ENCODE peak calls at places on chromosomes 4 and X, in nine cellular contexts. One of them, this sample, is unnamed.

GRCh38 chr4:19030048-19030447 is 1008.5 kb upstream of the LCORL start:
- DNase-seq in nucleus accumbens: no peak
- DNase-seq in HS-5: no peak
- DNase-seq in fibroblast of the aortic adventitia: no peak
- DNase-seq in cardiac fibroblast: no peak
- DNase-seq in aorta: no peak
- DNase-seq in T-cell: no peak
- DNase-seq in left ventricle myocardium superior: no peak
- DNase-seq in HEK293T: no peak
- DNase-seq in this sample: no peak

GRCh38 chrX:71492086-71493065 is 40.5 kb upstream of the OGT start:
- DNase-seq in nucleus accumbens: no peak
- DNase-seq in HS-5: no peak
- DNase-seq in fibroblast of the aortic adventitia: peak
- DNase-seq in cardiac fibroblast: peak
- DNase-seq in aorta: peak
- DNase-seq in T-cell: peak
- DNase-seq in left ventricle myocardium superior: peak
- DNase-seq in HEK293T: no peak
- DNase-seq in this sample: no peak

GRCh38 chrX:139206914-139207313 is 323.6 kb upstream of the F9 start:
- DNase-seq in nucleus accumbens: no peak
- DNase-seq in HS-5: no peak
- DNase-seq in fibroblast of the aortic adventitia: no peak
- DNase-seq in cardiac fibroblast: no peak
- DNase-seq in aorta: no peak
- DNase-seq in T-cell: no peak
- DNase-seq in left ventricle myocardium superior: no peak
- DNase-seq in HEK293T: no peak
- DNase-seq in this sample: no peak

GRCh38 chrX:144717682-144718081 is 529.6 kb upstream of the SPANXN1 start:
- DNase-seq in nucleus accumbens: no peak
- DNase-seq in HS-5: no peak
- DNase-seq in fibroblast of the aortic adventitia: no peak
- DNase-seq in cardiac fibroblast: no peak
- DNase-seq in aorta: no peak
- DNase-seq in T-cell: no peak
- DNase-seq in left ventricle myocardium superior: no peak
- DNase-seq in HEK293T: no peak
- DNase-seq in this sample: no peak

GRCh38 chr4:144343143-144343755 is 202.7 kb upstream of the GYPA start:
- DNase-seq in nucleus accumbens: no peak
- DNase-seq in HS-5: peak
- DNase-seq in fibroblast of the aortic adventitia: peak
- DNase-seq in cardiac fibroblast: no peak
- DNase-seq in aorta: no peak
- DNase-seq in T-cell: no peak
- DNase-seq in left ventricle myocardium superior: no peak
- DNase-seq in HEK293T: no peak
- DNase-seq in this sample: no peak

GRCh38 chrX:31590581-31591113 is 518.8 kb upstream of the FTHL17 start:
- DNase-seq in nucleus accumbens: no peak
- DNase-seq in HS-5: no peak
- DNase-seq in fibroblast of the aortic adventitia: peak
- DNase-seq in cardiac fibroblast: peak
- DNase-seq in aorta: no peak
- DNase-seq in T-cell: no peak
- DNase-seq in left ventricle myocardium superior: no peak
- DNase-seq in HEK293T: no peak
- DNase-seq in this sample: no peak

GRCh38 chr4:114225462-114225861 is 246.0 kb upstream of the ARSJ start:
- DNase-seq in nucleus accumbens: no peak
- DNase-seq in HS-5: no peak
- DNase-seq in fibroblast of the aortic adventitia: no peak
- DNase-seq in cardiac fibroblast: no peak
- DNase-seq in aorta: no peak
- DNase-seq in T-cell: no peak
- DNase-seq in left ventricle myocardium superior: no peak
- DNase-seq in HEK293T: no peak
- DNase-seq in this sample: no peak

GRCh38 chr4:78213218-78213617 is 156.1 kb downstream of the FRAS1 start:
- DNase-seq in nucleus accumbens: no peak
- DNase-seq in HS-5: no peak
- DNase-seq in fibroblast of the aortic adventitia: no peak
- DNase-seq in cardiac fibroblast: no peak
- DNase-seq in aorta: no peak
- DNase-seq in T-cell: no peak
- DNase-seq in left ventricle myocardium superior: no peak
- DNase-seq in HEK293T: no peak
- DNase-seq in this sample: no peak

GRCh38 chr4:88002786-88003185 is 4.6 kb upstream of the PKD2 start:
- DNase-seq in nucleus accumbens: no peak
- DNase-seq in HS-5: no peak
- DNase-seq in fibroblast of the aortic adventitia: no peak
- DNase-seq in cardiac fibroblast: peak
- DNase-seq in aorta: no peak
- DNase-seq in T-cell: no peak
- DNase-seq in left ventricle myocardium superior: no peak
- DNase-seq in HEK293T: no peak
- DNase-seq in this sample: no peak

GRCh38 chr4:23779422-23779821 is 110.4 kb downstream of the PPARGC1A start:
- DNase-seq in nucleus accumbens: no peak
- DNase-seq in HS-5: no peak
- DNase-seq in fibroblast of the aortic adventitia: no peak
- DNase-seq in cardiac fibroblast: no peak
- DNase-seq in aorta: no peak
- DNase-seq in T-cell: no peak
- DNase-seq in left ventricle myocardium superior: no peak
- DNase-seq in HEK293T: no peak
- DNase-seq in this sample: no peak

GRCh38 chr4:76872556-76872955 is 25.4 kb downstream of the SOWAHB start:
- DNase-seq in nucleus accumbens: no peak
- DNase-seq in HS-5: no peak
- DNase-seq in fibroblast of the aortic adventitia: no peak
- DNase-seq in cardiac fibroblast: no peak
- DNase-seq in aorta: no peak
- DNase-seq in T-cell: no peak
- DNase-seq in left ventricle myocardium superior: no peak
- DNase-seq in HEK293T: no peak
- DNase-seq in this sample: no peak

GRCh38 chr4:83219344-83219990 is 65.1 kb downstream of the COQ2 start:
- DNase-seq in nucleus accumbens: no peak
- DNase-seq in HS-5: no peak
- DNase-seq in fibroblast of the aortic adventitia: peak
- DNase-seq in cardiac fibroblast: no peak
- DNase-seq in aorta: no peak
- DNase-seq in T-cell: peak
- DNase-seq in left ventricle myocardium superior: no peak
- DNase-seq in HEK293T: no peak
- DNase-seq in this sample: no peak

GRCh38 chr4:185224597-185224996 is 15.2 kb downstream of the SNX25 start:
- DNase-seq in nucleus accumbens: no peak
- DNase-seq in HS-5: no peak
- DNase-seq in fibroblast of the aortic adventitia: no peak
- DNase-seq in cardiac fibroblast: no peak
- DNase-seq in aorta: no peak
- DNase-seq in T-cell: no peak
- DNase-seq in left ventricle myocardium superior: no peak
- DNase-seq in HEK293T: no peak
- DNase-seq in this sample: no peak

GRCh38 chr4:183950536-183950935 is 45.4 kb downstream of the STOX2 start:
- DNase-seq in nucleus accumbens: no peak
- DNase-seq in HS-5: no peak
- DNase-seq in fibroblast of the aortic adventitia: no peak
- DNase-seq in cardiac fibroblast: no peak
- DNase-seq in aorta: no peak
- DNase-seq in T-cell: no peak
- DNase-seq in left ventricle myocardium superior: no peak
- DNase-seq in HEK293T: no peak
- DNase-seq in this sample: no peak

GRCh38 chr4:86977621-86978184 is 42.9 kb downstream of the AFF1 start:
- DNase-seq in nucleus accumbens: no peak
- DNase-seq in HS-5: no peak
- DNase-seq in fibroblast of the aortic adventitia: peak
- DNase-seq in cardiac fibroblast: peak
- DNase-seq in aorta: no peak
- DNase-seq in T-cell: no peak
- DNase-seq in left ventricle myocardium superior: no peak
- DNase-seq in HEK293T: no peak
- DNase-seq in this sample: no peak

GRCh38 chrX:8591526-8591925 is 126.9 kb downstream of the VCX3B start:
- DNase-seq in nucleus accumbens: no peak
- DNase-seq in HS-5: no peak
- DNase-seq in fibroblast of the aortic adventitia: no peak
- DNase-seq in cardiac fibroblast: no peak
- DNase-seq in aorta: no peak
- DNase-seq in T-cell: no peak
- DNase-seq in left ventricle myocardium superior: no peak
- DNase-seq in HEK293T: no peak
- DNase-seq in this sample: no peak

GRCh38 chr4:86894465-86894864 is 2.2 kb upstream of the C4orf36 start:
- DNase-seq in nucleus accumbens: no peak
- DNase-seq in HS-5: no peak
- DNase-seq in fibroblast of the aortic adventitia: no peak
- DNase-seq in cardiac fibroblast: peak
- DNase-seq in aorta: no peak
- DNase-seq in T-cell: no peak
- DNase-seq in left ventricle myocardium superior: no peak
- DNase-seq in HEK293T: no peak
- DNase-seq in this sample: no peak

GRCh38 chrX:17944833-17945497 is 83.9 kb upstream of the RAI2 start:
- DNase-seq in nucleus accumbens: no peak
- DNase-seq in HS-5: no peak
- DNase-seq in fibroblast of the aortic adventitia: peak
- DNase-seq in cardiac fibroblast: no peak
- DNase-seq in aorta: no peak
- DNase-seq in T-cell: no peak
- DNase-seq in left ventricle myocardium superior: no peak
- DNase-seq in HEK293T: peak
- DNase-seq in this sample: no peak

GRCh38 chrX:3526084-3526483 is 179.6 kb upstream of the MXRA5 start:
- DNase-seq in nucleus accumbens: no peak
- DNase-seq in HS-5: no peak
- DNase-seq in fibroblast of the aortic adventitia: no peak
- DNase-seq in cardiac fibroblast: peak
- DNase-seq in aorta: no peak
- DNase-seq in T-cell: no peak
- DNase-seq in left ventricle myocardium superior: no peak
- DNase-seq in HEK293T: no peak
- DNase-seq in this sample: no peak

GRCh38 chrX:136880003-136880451 is 498 bp downstream of the RBMX start:
- DNase-seq in nucleus accumbens: peak
- DNase-seq in HS-5: no peak
- DNase-seq in fibroblast of the aortic adventitia: peak
- DNase-seq in cardiac fibroblast: peak
- DNase-seq in aorta: no peak
- DNase-seq in T-cell: no peak
- DNase-seq in left ventricle myocardium superior: peak
- DNase-seq in HEK293T: no peak
- DNase-seq in this sample: no peak

GRCh38 chr4:17066972-17067371 is 168.5 kb upstream of the LDB2 start:
- DNase-seq in nucleus accumbens: no peak
- DNase-seq in HS-5: peak
- DNase-seq in fibroblast of the aortic adventitia: peak
- DNase-seq in cardiac fibroblast: peak
- DNase-seq in aorta: no peak
- DNase-seq in T-cell: no peak
- DNase-seq in left ventricle myocardium superior: no peak
- DNase-seq in HEK293T: no peak
- DNase-seq in this sample: no peak

GRCh38 chr4:40856836-40857362 is 107.1 kb downstream of the NSUN7 start:
- DNase-seq in nucleus accumbens: peak
- DNase-seq in HS-5: no peak
- DNase-seq in fibroblast of the aortic adventitia: peak
- DNase-seq in cardiac fibroblast: peak
- DNase-seq in aorta: peak
- DNase-seq in T-cell: peak
- DNase-seq in left ventricle myocardium superior: peak
- DNase-seq in HEK293T: peak
- DNase-seq in this sample: peak

GRCh38 chr4:7134737-7135388 is 57.5 kb upstream of the SORCS2 start:
- DNase-seq in nucleus accumbens: no peak
- DNase-seq in HS-5: peak
- DNase-seq in fibroblast of the aortic adventitia: peak
- DNase-seq in cardiac fibroblast: peak
- DNase-seq in aorta: peak
- DNase-seq in T-cell: no peak
- DNase-seq in left ventricle myocardium superior: peak
- DNase-seq in HEK293T: no peak
- DNase-seq in this sample: no peak

GRCh38 chr4:38675167-38676121 is 11.4 kb downstream of the KLF3 start:
- DNase-seq in nucleus accumbens: peak
- DNase-seq in HS-5: peak
- DNase-seq in fibroblast of the aortic adventitia: peak
- DNase-seq in cardiac fibroblast: peak
- DNase-seq in aorta: peak
- DNase-seq in T-cell: peak
- DNase-seq in left ventricle myocardium superior: peak
- DNase-seq in HEK293T: peak
- DNase-seq in this sample: peak

GRCh38 chr4:56653461-56654237 is 27.4 kb downstream of the HOPX start:
- DNase-seq in nucleus accumbens: no peak
- DNase-seq in HS-5: no peak
- DNase-seq in fibroblast of the aortic adventitia: no peak
- DNase-seq in cardiac fibroblast: no peak
- DNase-seq in aorta: no peak
- DNase-seq in T-cell: no peak
- DNase-seq in left ventricle myocardium superior: no peak
- DNase-seq in HEK293T: no peak
- DNase-seq in this sample: no peak

GRCh38 chr4:118281611-118282442 is 71.0 kb downstream of the PRSS12 start:
- DNase-seq in nucleus accumbens: no peak
- DNase-seq in HS-5: no peak
- DNase-seq in fibroblast of the aortic adventitia: peak
- DNase-seq in cardiac fibroblast: peak
- DNase-seq in aorta: no peak
- DNase-seq in T-cell: no peak
- DNase-seq in left ventricle myocardium superior: peak
- DNase-seq in HEK293T: no peak
- DNase-seq in this sample: no peak

GRCh38 chr4:77817304-77818076 is 1.7 kb downstream of the CNOT6L start:
- DNase-seq in nucleus accumbens: no peak
- DNase-seq in HS-5: no peak
- DNase-seq in fibroblast of the aortic adventitia: peak
- DNase-seq in cardiac fibroblast: peak
- DNase-seq in aorta: no peak
- DNase-seq in T-cell: no peak
- DNase-seq in left ventricle myocardium superior: no peak
- DNase-seq in HEK293T: no peak
- DNase-seq in this sample: no peak

GRCh38 chr4:71187399-71188196 is 151.2 kb upstream of the SLC4A4 start:
- DNase-seq in nucleus accumbens: no peak
- DNase-seq in HS-5: no peak
- DNase-seq in fibroblast of the aortic adventitia: peak
- DNase-seq in cardiac fibroblast: peak
- DNase-seq in aorta: peak
- DNase-seq in T-cell: no peak
- DNase-seq in left ventricle myocardium superior: peak
- DNase-seq in HEK293T: peak
- DNase-seq in this sample: no peak

GRCh38 chr4:31045724-31046318 is 325.7 kb downstream of the PCDH7 start:
- DNase-seq in nucleus accumbens: no peak
- DNase-seq in HS-5: no peak
- DNase-seq in fibroblast of the aortic adventitia: peak
- DNase-seq in cardiac fibroblast: peak
- DNase-seq in aorta: no peak
- DNase-seq in T-cell: no peak
- DNase-seq in left ventricle myocardium superior: no peak
- DNase-seq in HEK293T: peak
- DNase-seq in this sample: no peak

GRCh38 chr4:80535551-80535950 is 200.0 kb downstream of the CFAP299 start:
- DNase-seq in nucleus accumbens: no peak
- DNase-seq in HS-5: no peak
- DNase-seq in fibroblast of the aortic adventitia: no peak
- DNase-seq in cardiac fibroblast: no peak
- DNase-seq in aorta: no peak
- DNase-seq in T-cell: no peak
- DNase-seq in left ventricle myocardium superior: no peak
- DNase-seq in HEK293T: no peak
- DNase-seq in this sample: no peak

GRCh38 chr4:10761903-10762302 is 77.3 kb upstream of the CLNK start:
- DNase-seq in nucleus accumbens: no peak
- DNase-seq in HS-5: no peak
- DNase-seq in fibroblast of the aortic adventitia: peak
- DNase-seq in cardiac fibroblast: no peak
- DNase-seq in aorta: no peak
- DNase-seq in T-cell: no peak
- DNase-seq in left ventricle myocardium superior: no peak
- DNase-seq in HEK293T: no peak
- DNase-seq in this sample: no peak